ENCODE peak calls at places on chromosomes 5 and 9, in four cellular contexts. T is heart right ventricle, E is IMR-90, S is mucosa of descending colon. O is an unnamed sample.

GRCh38 chr5:92017786-92018185 is 634.7 kb upstream of the ARRDC3 start:
- DNase-seq in S (no peak), T (no peak), E (peak; percentile 91), O (no peak)

GRCh38 chr9:92385001-92385400 is 19.4 kb downstream of the OGN start:
- DNase-seq in T (no peak), S (no peak), E (no peak), O (no peak)

GRCh38 chr5:39167141-39167972 is 52.0 kb downstream of the FYB1 start:
- DNase-seq in T (no peak), E (peak; percentile 28), S (no peak), O (no peak)

GRCh38 chr9:134785325-134786108 is 95.1 kb upstream of the FCN2 start:
- DNase-seq in S (no peak), E (no peak), T (peak; percentile 64), O (no peak)

GRCh38 chr9:131012396-131012917 is 3.5 kb downstream of the LAMC3 start:
- DNase-seq in E (no peak), S (peak; percentile 24), T (no peak), O (no peak)

GRCh38 chr9:108813951-108814601 is 41.7 kb downstream of the ACTL7B start:
- DNase-seq in S (no peak), E (no peak), T (no peak), O (no peak)

GRCh38 chr5:78689893-78690592 is 41.5 kb upstream of the LHFPL2 start:
- DNase-seq in S (no peak), T (no peak), E (no peak), O (no peak)

GRCh38 chr9:21983509-21983908 is 10.7 kb downstream of the CDKN2A start:
- DNase-seq in T (no peak), S (no peak), E (no peak), O (no peak)

GRCh38 chr5:173888473-173889135 is 455 bp downstream of the CPEB4 start:
- DNase-seq in T (peak; percentile 37), S (peak; percentile 70), E (peak; percentile 24), O (no peak)

GRCh38 chr5:177455036-177455660 is 8.5 kb downstream of the PRR7 start:
- DNase-seq in S (peak; percentile 94), T (peak; percentile 82), E (peak; percentile 57), O (peak; percentile 95)

GRCh38 chr5:143008809-143009521 is 238.8 kb downstream of the ARHGAP26 start:
- DNase-seq in E (peak; percentile 100), T (no peak), S (no peak), O (peak; percentile 61)

GRCh38 chr9:126650404-126650804 is 36.7 kb downstream of the LMX1B start:
- DNase-seq in S (no peak), E (no peak), T (no peak), O (no peak)

GRCh38 chr5:122498163-122498562 is 186.1 kb downstream of the SNCAIP start:
- DNase-seq in S (no peak), T (no peak), E (peak; percentile 32), O (no peak)

GRCh38 chr9:33165263-33166151 is 1.6 kb downstream of the B4GALT1 start:
- DNase-seq in E (peak; percentile 83), S (no peak), T (no peak), O (no peak)

GRCh38 chr5:179113143-179113530 is 53.0 kb downstream of the ZNF354C start:
- DNase-seq in S (no peak), T (no peak), E (no peak), O (no peak)
- H3K9me3 ChIP-seq in S (peaks cover 54% of the 10 kb centered on the region), T (peaks cover 91% of the 10 kb centered on the region), E (peaks cover 40% of the 10 kb centered on the region), O (peaks cover 3% of the 10 kb centered on the region)

DNA sequence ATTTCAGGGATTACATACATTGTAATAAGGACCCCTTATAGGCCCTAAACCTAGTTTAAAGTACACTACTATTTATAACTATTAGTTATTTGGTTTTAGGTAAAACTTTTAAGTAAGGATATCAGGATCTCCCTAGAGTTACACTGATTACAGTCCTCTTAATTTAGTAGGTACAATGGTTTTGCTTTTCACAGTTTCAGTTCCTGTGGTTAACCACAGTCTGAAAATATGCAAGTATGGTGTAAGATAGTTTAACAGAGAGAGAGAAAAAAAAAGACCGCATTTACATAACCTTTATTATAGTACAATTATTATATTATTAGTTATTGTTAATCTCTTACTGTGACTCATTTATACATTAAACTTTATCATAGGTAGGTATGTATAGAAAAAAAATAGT is 725.3 kb upstream of the PTPRD start:
- DNase-seq in E (no peak), T (no peak), S (no peak), O (no peak)
- H3K9me3 ChIP-seq in E (peaks cover 2% of the 10 kb centered on the region), T (no peaks in the 10 kb centered on the region), S (peaks cover 15% of the 10 kb centered on the region), O (no peaks in the 10 kb centered on the region)

DNA sequence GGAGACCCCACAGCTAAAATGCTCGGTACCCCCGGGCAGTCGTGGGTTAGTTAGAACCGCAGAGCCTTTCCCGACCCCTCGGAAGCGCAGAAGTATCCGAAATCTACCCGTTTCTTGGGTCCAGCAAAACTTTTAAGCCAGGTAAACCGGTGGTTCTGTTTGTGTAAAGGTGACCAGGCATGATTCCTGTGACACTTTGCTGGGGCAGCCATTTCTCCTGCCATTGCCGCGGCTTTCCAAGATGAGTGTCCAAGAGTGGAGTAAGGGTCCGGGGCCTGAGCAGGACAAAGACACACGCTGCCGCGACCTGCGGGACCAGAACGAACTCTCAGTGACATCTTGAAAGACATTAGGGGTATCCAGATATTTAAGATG is 655 bp downstream of the MARVELD2 start:
- DNase-seq in S (peak; percentile 54), E (no peak), T (no peak), O (no peak)
- H3K9me3 ChIP-seq in S (no peaks in the 10 kb centered on the region), E (no peaks in the 10 kb centered on the region), T (no peaks in the 10 kb centered on the region), O (no peaks in the 10 kb centered on the region)

GRCh38 chr5:166810721-166811120 is 1480.7 kb upstream of the WWC1 start:
- DNase-seq in S (no peak), T (no peak), E (no peak), O (no peak)
- H3K9me3 ChIP-seq in S (peaks cover 35% of the 10 kb centered on the region), T (peaks cover 30% of the 10 kb centered on the region), E (peaks cover 10% of the 10 kb centered on the region), O (no peaks in the 10 kb centered on the region)

DNA sequence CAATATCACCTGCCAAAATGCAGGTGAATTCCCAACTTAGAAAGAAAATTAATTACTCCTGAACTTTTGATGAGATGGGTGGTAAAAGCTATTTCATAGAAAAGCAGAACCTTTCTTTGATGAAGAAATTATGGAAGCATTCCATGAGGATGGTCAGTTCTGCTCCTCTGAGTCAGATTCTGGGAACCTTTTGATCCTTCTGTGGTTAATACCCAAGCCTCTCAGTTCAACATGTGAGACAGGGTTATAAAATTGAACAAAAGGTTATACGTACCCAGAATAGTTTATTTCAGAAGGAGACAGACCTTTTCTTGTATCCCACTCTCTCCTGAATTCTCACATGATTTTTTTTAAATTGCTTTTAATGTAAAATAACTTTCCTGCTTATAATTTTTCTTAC is 767.6 kb upstream of the ADAMTS16 start:
- DNase-seq in E (no peak), T (no peak), S (no peak), O (no peak)
- H3K9me3 ChIP-seq in E (peaks cover 15% of the 10 kb centered on the region), T (no peaks in the 10 kb centered on the region), S (peaks cover 18% of the 10 kb centered on the region), O (no peaks in the 10 kb centered on the region)

GRCh38 chr5:4874097-4874496 is 266.0 kb upstream of the ADAMTS16 start:
- DNase-seq in T (no peak), S (no peak), E (no peak), O (no peak)
- H3K9me3 ChIP-seq in T (no peaks in the 10 kb centered on the region), S (no peaks in the 10 kb centered on the region), E (peaks cover 20% of the 10 kb centered on the region), O (no peaks in the 10 kb centered on the region)

DNA sequence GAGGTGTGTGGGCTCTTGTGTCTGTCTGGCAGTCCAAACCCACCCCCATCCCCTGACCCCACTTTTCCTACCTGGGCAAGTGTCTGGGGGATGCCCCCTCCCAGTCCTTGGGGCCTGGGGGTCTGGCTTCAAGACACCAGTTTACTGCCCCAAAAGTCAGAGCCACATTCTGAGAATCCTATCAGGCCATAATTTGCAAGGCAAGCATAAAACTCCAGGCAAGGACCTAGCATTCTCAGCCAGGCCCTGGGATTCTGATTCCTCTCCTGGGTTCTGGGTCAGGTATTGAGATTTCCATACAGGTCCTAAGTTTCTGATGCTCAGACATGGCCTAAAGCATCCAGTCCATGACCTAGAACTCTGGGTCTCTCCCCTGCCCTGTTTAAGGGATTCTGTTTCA is 33.3 kb downstream of the CXXC5 start:
- DNase-seq in S (no peak), T (no peak), E (no peak), O (no peak)
- H3K9me3 ChIP-seq in S (no peaks in the 10 kb centered on the region), T (no peaks in the 10 kb centered on the region), E (no peaks in the 10 kb centered on the region), O (no peaks in the 10 kb centered on the region)

GRCh38 chr9:2559212-2560152 is 62.1 kb upstream of the VLDLR start:
- DNase-seq in T (peak; percentile 71), S (no peak), E (peak; percentile 95), O (no peak)
- H3K9me3 ChIP-seq in T (peaks cover 30% of the 10 kb centered on the region), S (no peaks in the 10 kb centered on the region), E (no peaks in the 10 kb centered on the region), O (no peaks in the 10 kb centered on the region)

DNA sequence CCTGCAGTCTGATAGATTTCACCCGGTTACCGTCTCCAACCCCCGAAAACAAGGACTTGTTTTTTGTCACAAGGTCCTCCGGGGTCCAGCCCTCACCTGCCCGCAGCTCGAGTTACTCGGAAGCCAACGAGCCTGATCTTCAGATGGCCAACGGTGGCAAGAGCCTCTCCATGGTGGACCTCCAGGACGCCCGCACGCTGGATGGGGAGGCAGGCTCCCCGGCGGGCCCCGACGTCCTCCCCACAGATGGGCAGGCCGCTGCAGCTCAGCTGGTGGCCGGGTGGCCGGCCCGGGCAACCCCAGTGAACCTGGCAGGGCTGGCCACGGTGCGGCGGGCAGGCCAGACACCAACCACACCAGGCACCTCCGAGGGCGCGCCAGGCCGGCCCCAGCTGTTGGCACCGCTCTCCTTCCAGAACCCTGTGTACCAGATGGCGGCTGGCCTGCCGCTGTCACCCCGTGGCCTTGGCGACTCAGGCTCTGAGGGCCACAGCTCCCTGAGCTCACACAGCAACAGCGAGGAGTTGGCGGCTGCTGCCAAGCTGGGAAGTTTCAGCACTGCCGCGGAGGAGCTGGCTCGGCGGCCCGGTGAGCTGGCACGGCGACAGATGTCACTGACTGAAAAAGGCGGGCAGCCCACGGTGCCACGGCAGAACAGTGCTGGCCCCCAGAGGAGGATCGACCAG is 121.3 kb downstream of the DAB2IP start:
- DNase-seq in S (peak; percentile 47), T (peak; percentile 83), E (no peak), O (peak; percentile 2)
- H3K9me3 ChIP-seq in S (no peaks in the 10 kb centered on the region), T (no peaks in the 10 kb centered on the region), E (no peaks in the 10 kb centered on the region), O (no peaks in the 10 kb centered on the region)

GRCh38 chr5:141362719-141363118 is 1.2 kb upstream of the PCDHGA5 start:
- DNase-seq in S (no peak), T (no peak), E (no peak), O (no peak)
- H3K9me3 ChIP-seq in S (peaks cover 68% of the 10 kb centered on the region), T (peaks cover 97% of the 10 kb centered on the region), E (peaks cover 53% of the 10 kb centered on the region), O (peaks cover 19% of the 10 kb centered on the region)